ENCODE peak calls at places on chromosomes 2 and 18, in eight cellular contexts. B, A, O, H, U, D, C and K are unnamed samples.

GRCh38 chr2:184363213-184363612 is 235.1 kb upstream of the ZNF804A start:
- DNase-seq in C (peak; percentile 68), D (no peak), U (peak; percentile 17), H (no peak), O (peak; percentile 2), B (no peak), A (no peak), K (no peak)

GRCh38 chr18:28791101-28791500 is 614.2 kb upstream of the CDH2 start:
- DNase-seq in U (no peak), B (no peak), D (no peak), C (no peak), A (no peak), O (no peak), H (no peak), K (no peak)

GRCh38 chr2:234964631-234965461 is 13.0 kb downstream of the SH3BP4 start:
- DNase-seq in D (no peak), O (peak; percentile 48), A (peak; percentile 80), B (no peak), U (no peak), C (no peak), H (no peak), K (no peak)

GRCh38 chr18:24930478-24930877 is 421.5 kb downstream of the ZNF521 start:
- DNase-seq in B (no peak), A (no peak), U (no peak), C (peak; percentile 51), H (no peak), O (no peak), D (peak; percentile 42), K (no peak)

GRCh38 chr2:148874868-148875341 is at the start of gene KIF5C:
- DNase-seq in H (peak; percentile 93), A (peak; percentile 96), B (peak; percentile 96), C (peak; percentile 95), D (peak; percentile 97), U (peak; percentile 82), O (peak; percentile 84), K (peak; percentile 84)

GRCh38 chr2:109372171-109372568 is 241.6 kb downstream of the SEPTIN10 start:
- DNase-seq in O (no peak), B (no peak), A (peak; percentile 1), H (no peak), C (no peak), D (no peak), U (no peak), K (no peak)

GRCh38 chr2:230153390-230153976 is 66.3 kb downstream of the SP110 start:
- DNase-seq in H (peak; percentile 49), U (no peak), D (no peak), B (peak; percentile 13), O (no peak), A (no peak), C (no peak), K (no peak)

GRCh38 chr2:234954551-234954992 is 2.8 kb downstream of the SH3BP4 start:
- DNase-seq in U (no peak), B (peak; percentile 64), D (peak; percentile 48), C (no peak), H (no peak), O (no peak), A (no peak), K (no peak)

GRCh38 chr2:88903744-88904353 is 212.4 kb downstream of the RPIA start:
- DNase-seq in O (peak; percentile 31), B (no peak), D (peak; percentile 76), H (no peak), A (peak; percentile 20), C (no peak), U (peak; percentile 60), K (peak; percentile 63)

GRCh38 chr2:6642011-6642410 is 223.7 kb downstream of the CMPK2 start:
- DNase-seq in C (no peak), U (no peak), O (no peak), A (no peak), D (no peak), B (no peak), H (no peak), K (no peak)

GRCh38 chr2:72106978-72107377 is 40.7 kb downstream of the CYP26B1 start:
- DNase-seq in C (no peak), B (no peak), A (no peak), O (no peak), D (no peak), H (no peak), U (no peak), K (no peak)

GRCh38 chr2:120439637-120440384 is 93.9 kb downstream of the INHBB start:
- DNase-seq in U (no peak), C (no peak), B (no peak), H (peak; percentile 29), A (no peak), O (no peak), D (no peak), K (no peak)

GRCh38 chr18:12742453-12742852 is 39.6 kb downstream of the PSMG2 start:
- DNase-seq in U (peak; percentile 93), A (no peak), C (no peak), D (no peak), O (no peak), B (no peak), H (no peak), K (no peak)

GRCh38 chr2:130393318-130393910 is 37.6 kb downstream of the PTPN18 start:
- DNase-seq in A (no peak), U (peak; percentile 45), B (no peak), H (peak; percentile 38), C (peak; percentile 3), D (no peak), O (no peak), K (peak; percentile 34)

GRCh38 chr2:219286436-219287115 is 7.4 kb downstream of the DNAJB2 start:
- DNase-seq in H (no peak), A (no peak), B (no peak), U (no peak), C (peak; percentile 19), O (no peak), D (peak; percentile 37), K (no peak)

GRCh38 chr18:35641916-35642315 is 60.4 kb downstream of the GALNT1 start:
- DNase-seq in B (no peak), O (no peak), C (no peak), D (no peak), U (peak; percentile 1), A (no peak), H (no peak), K (no peak)

GRCh38 chr18:22045221-22045918 is 124.0 kb upstream of the GATA6 start:
- DNase-seq in C (no peak), U (no peak), O (no peak), B (no peak), D (no peak), H (peak; percentile 68), A (no peak), K (no peak)

GRCh38 chr2:163198972-163199371 is 360.4 kb upstream of the KCNH7 start:
- DNase-seq in B (no peak), C (no peak), H (no peak), D (no peak), O (no peak), U (peak; percentile 8), A (no peak), K (no peak)

GRCh38 chr18:79546781-79547272 is 132.8 kb upstream of the CTDP1 start:
- DNase-seq in A (no peak), C (no peak), H (no peak), B (peak; percentile 71), O (no peak), D (no peak), U (no peak), K (no peak)

GRCh38 chr2:71716697-71717624 is 263.6 kb downstream of the DYSF start:
- DNase-seq in B (no peak), D (no peak), U (peak; percentile 93), H (no peak), O (peak; percentile 10), C (no peak), A (no peak), K (no peak)

GRCh38 chr18:46452820-46453219 is 204.2 kb downstream of the LOXHD1 start:
- DNase-seq in O (peak; percentile 28), U (peak; percentile 25), D (no peak), A (no peak), H (no peak), B (no peak), C (no peak), K (no peak)

GRCh38 chr18:3095921-3096320 is 83.0 kb upstream of the LPIN2 start:
- DNase-seq in D (no peak), H (no peak), B (no peak), A (no peak), C (no peak), U (no peak), O (no peak), K (no peak)

GRCh38 chr2:196177124-196177523 is 5.7 kb upstream of the STK17B start:
- DNase-seq in D (no peak), H (no peak), O (no peak), C (peak; percentile 53), B (no peak), U (no peak), A (no peak), K (no peak)
- H3K27ac ChIP-seq in D (no peak overlapping the region), H (no peak overlapping the region), O (no peak overlapping the region), C (peak overlapping the region; percentile 99), B (no peak overlapping the region), U (no peak overlapping the region), A (no peak overlapping the region), K (peak overlapping the region; percentile 99)

DNA sequence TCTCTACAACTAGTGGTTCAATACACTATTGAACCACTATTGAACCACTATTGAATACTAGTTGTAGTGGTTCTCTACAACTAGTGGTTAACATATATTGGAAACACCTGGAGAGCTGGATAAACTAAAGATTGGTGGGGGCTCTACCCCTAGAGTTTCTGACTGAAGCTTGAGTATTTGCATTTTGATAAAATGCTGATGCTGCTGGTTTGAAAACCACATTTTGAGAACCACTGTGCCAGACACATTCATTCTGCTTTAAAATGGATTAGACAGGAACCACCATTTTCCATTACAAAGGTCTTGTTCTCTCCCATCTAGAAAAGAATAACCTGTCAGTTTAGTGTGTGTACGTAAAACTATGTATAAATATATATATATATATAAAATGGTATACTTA is 133.3 kb downstream of the TMEM247 start:
- DNase-seq in B (no peak), C (no peak), O (no peak), U (no peak), D (no peak), A (no peak), H (no peak), K (peak; percentile 15)
- TF ChIP-seq CTCF in B (no peak), C (no peak), O (no peak), U (no peak), D (no peak), A (no peak), H (no peak), K (no peak)

GRCh38 chr2:203112342-203112741 is 97.7 kb downstream of the NBEAL1 start:
- DNase-seq in H (no peak), D (no peak), A (no peak), O (no peak), C (no peak), U (no peak), B (no peak), K (no peak)
- TF ChIP-seq EZH2phosphoT487 in H (no peak), D (no peak), A (no peak), O (no peak), C (no peak), U (no peak), B (no peak), K (no peak)

DNA sequence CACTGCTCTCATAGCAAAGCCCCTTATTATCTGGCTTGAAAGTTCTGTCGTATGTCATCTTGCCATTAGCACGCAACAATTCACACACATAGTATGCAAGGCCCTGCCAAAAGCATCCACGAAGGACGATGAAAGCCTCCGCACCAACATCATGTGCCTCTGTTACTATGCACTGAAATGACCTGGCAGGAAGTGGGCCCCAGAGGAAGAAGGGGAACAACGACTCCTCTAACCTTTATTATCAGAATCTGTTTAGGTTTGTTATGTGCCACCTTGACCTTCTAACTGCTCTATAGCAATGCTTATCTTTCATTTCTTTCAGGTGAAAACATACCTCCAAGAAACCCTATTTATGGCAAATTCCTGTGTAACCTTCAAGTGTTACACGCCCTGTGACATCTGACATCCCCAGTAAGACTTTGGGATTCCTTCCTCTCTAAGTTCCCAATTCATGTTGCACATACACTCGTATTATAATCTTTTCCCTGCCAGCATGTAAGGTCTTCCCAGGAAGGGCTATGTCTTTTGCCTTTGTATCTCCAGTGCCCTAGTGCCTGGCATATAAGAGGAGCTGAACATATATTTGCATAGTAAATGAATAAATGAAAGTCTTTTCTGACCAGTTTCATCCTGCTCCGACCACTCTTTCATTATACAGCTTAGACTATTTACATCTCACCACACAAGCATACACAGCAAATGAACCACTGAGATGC is 7.0 kb upstream of the NDUFV2 start:
- DNase-seq in U (no peak), H (peak; percentile 24), C (peak; percentile 51), B (no peak), A (no peak), D (no peak), O (no peak), K (peak; percentile 69)
- H3K27ac ChIP-seq in U (peak overlapping the region; percentile 88), H (peak overlapping the region; percentile 88), C (peak overlapping the region; percentile 32), B (no peak overlapping the region), A (no peak overlapping the region), D (no peak overlapping the region), O (no peak overlapping the region), K (peak overlapping the region; percentile 14)